ENCODE peak calls at places on chromosomes 13 and 19, in four cellular contexts. One of them, this sample, is unnamed.

GRCh38 chr19:15195381-15195964 is 5.3 kb downstream of the NOTCH3 start:
- DNase-seq in IMR-90: peak; percentile 61
- DNase-seq in left lung: peak; percentile 78
- DNase-seq in Peyer's patch: no peak
- DNase-seq in this sample: peak; percentile 69

GRCh38 chr19:28908941-28909340 is 304.0 kb downstream of the UQCRFS1 start:
- DNase-seq in left lung: no peak
- DNase-seq in Peyer's patch: no peak
- DNase-seq in IMR-90: no peak
- DNase-seq in this sample: no peak

GRCh38 chr19:58196911-58197616 is 14.2 kb downstream of the ZNF274 start:
- DNase-seq in left lung: no peak
- DNase-seq in IMR-90: peak; percentile 13
- DNase-seq in Peyer's patch: no peak
- DNase-seq in this sample: no peak

GRCh38 chr13:39273953-39274352 is 235.7 kb downstream of the NHLRC3 start:
- DNase-seq in Peyer's patch: no peak
- DNase-seq in IMR-90: no peak
- DNase-seq in left lung: no peak
- DNase-seq in this sample: no peak

GRCh38 chr13:91045351-91046034 is 302.0 kb upstream of the MIR17HG start:
- DNase-seq in IMR-90: no peak
- DNase-seq in left lung: no peak
- DNase-seq in Peyer's patch: no peak
- DNase-seq in this sample: no peak

GRCh38 chr13:53191091-53191490 is 162.5 kb downstream of the OLFM4 start:
- DNase-seq in left lung: no peak
- DNase-seq in Peyer's patch: no peak
- DNase-seq in IMR-90: peak; percentile 11
- DNase-seq in this sample: no peak

GRCh38 chr13:31278874-31279273 is 79.1 kb downstream of the B3GLCT start:
- DNase-seq in IMR-90: no peak
- DNase-seq in Peyer's patch: no peak
- DNase-seq in left lung: no peak
- DNase-seq in this sample: no peak

GRCh38 chr19:1161716-1162115 is 12.4 kb downstream of the SBNO2 start:
- DNase-seq in IMR-90: peak; percentile 32
- DNase-seq in left lung: peak; percentile 77
- DNase-seq in Peyer's patch: no peak
- DNase-seq in this sample: no peak

GRCh38 chr19:56137405-56137804 is 3.7 kb upstream of the ZNF444 start:
- DNase-seq in Peyer's patch: no peak
- DNase-seq in left lung: peak; percentile 73
- DNase-seq in IMR-90: no peak
- DNase-seq in this sample: peak; percentile 85

GRCh38 chr19:18399008-18399407 is 1.6 kb upstream of the LRRC25 start:
- DNase-seq in IMR-90: peak; percentile 87
- DNase-seq in Peyer's patch: no peak
- DNase-seq in left lung: peak; percentile 74
- DNase-seq in this sample: no peak

GRCh38 chr19:44823373-44823698 is 14.4 kb downstream of the BCAM start:
- DNase-seq in Peyer's patch: no peak
- DNase-seq in left lung: no peak
- DNase-seq in IMR-90: no peak
- DNase-seq in this sample: no peak

GRCh38 chr13:37058801-37059135 is 720 bp downstream of the SUPT20H start:
- DNase-seq in IMR-90: no peak
- DNase-seq in left lung: no peak
- DNase-seq in Peyer's patch: peak; percentile 38
- DNase-seq in this sample: no peak

GRCh38 chr13:61466280-61466679 is 50.6 kb upstream of the PCDH20 start:
- DNase-seq in Peyer's patch: no peak
- DNase-seq in left lung: no peak
- DNase-seq in IMR-90: no peak
- DNase-seq in this sample: no peak

GRCh38 chr13:47650221-47650620 is 350.9 kb downstream of the SUCLA2 start:
- DNase-seq in Peyer's patch: no peak
- DNase-seq in left lung: no peak
- DNase-seq in IMR-90: no peak
- DNase-seq in this sample: no peak

GRCh38 chr19:13022859-13023636 is 27.8 kb downstream of the NFIX start:
- DNase-seq in left lung: peak; percentile 83
- DNase-seq in IMR-90: peak; percentile 95
- DNase-seq in Peyer's patch: peak; percentile 24
- DNase-seq in this sample: peak; percentile 91

GRCh38 chr19:46115396-46116109 is 8.9 kb downstream of the IGFL3 start:
- DNase-seq in Peyer's patch: no peak
- DNase-seq in IMR-90: peak; percentile 81
- DNase-seq in left lung: no peak
- DNase-seq in this sample: no peak

GRCh38 chr13:25973085-25973484 is 78.7 kb downstream of the SHISA2 start:
- DNase-seq in Peyer's patch: no peak
- DNase-seq in left lung: no peak
- DNase-seq in IMR-90: no peak
- DNase-seq in this sample: no peak

GRCh38 chr13:50693755-50694154 is 149.7 kb downstream of the DLEU7 start:
- DNase-seq in Peyer's patch: no peak
- DNase-seq in IMR-90: no peak
- DNase-seq in left lung: no peak
- DNase-seq in this sample: no peak

GRCh38 chr19:5536337-5536894 is 31.3 kb downstream of the TINCR start:
- DNase-seq in left lung: peak; percentile 43
- DNase-seq in IMR-90: peak; percentile 33
- DNase-seq in Peyer's patch: no peak
- DNase-seq in this sample: no peak

GRCh38 chr19:4811328-4812131 is 20.0 kb downstream of the TICAM1 start:
- DNase-seq in left lung: peak; percentile 83
- DNase-seq in Peyer's patch: peak; percentile 87
- DNase-seq in IMR-90: peak; percentile 45
- DNase-seq in this sample: peak; percentile 65

GRCh38 chr13:47211106-47211505 is 314.3 kb upstream of the HTR2A start:
- DNase-seq in Peyer's patch: no peak
- DNase-seq in left lung: no peak
- DNase-seq in IMR-90: peak; percentile 40
- DNase-seq in this sample: no peak

GRCh38 chr19:8320564-8321066 is 560 bp downstream of the NDUFA7 start:
- DNase-seq in Peyer's patch: no peak
- DNase-seq in left lung: no peak
- DNase-seq in IMR-90: no peak
- DNase-seq in this sample: no peak

GRCh38 chr13:27533155-27533643 is 82.8 kb upstream of the MTIF3 start:
- DNase-seq in left lung: peak; percentile 87
- DNase-seq in Peyer's patch: peak; percentile 49
- DNase-seq in IMR-90: peak; percentile 59
- DNase-seq in this sample: peak; percentile 52

DNA sequence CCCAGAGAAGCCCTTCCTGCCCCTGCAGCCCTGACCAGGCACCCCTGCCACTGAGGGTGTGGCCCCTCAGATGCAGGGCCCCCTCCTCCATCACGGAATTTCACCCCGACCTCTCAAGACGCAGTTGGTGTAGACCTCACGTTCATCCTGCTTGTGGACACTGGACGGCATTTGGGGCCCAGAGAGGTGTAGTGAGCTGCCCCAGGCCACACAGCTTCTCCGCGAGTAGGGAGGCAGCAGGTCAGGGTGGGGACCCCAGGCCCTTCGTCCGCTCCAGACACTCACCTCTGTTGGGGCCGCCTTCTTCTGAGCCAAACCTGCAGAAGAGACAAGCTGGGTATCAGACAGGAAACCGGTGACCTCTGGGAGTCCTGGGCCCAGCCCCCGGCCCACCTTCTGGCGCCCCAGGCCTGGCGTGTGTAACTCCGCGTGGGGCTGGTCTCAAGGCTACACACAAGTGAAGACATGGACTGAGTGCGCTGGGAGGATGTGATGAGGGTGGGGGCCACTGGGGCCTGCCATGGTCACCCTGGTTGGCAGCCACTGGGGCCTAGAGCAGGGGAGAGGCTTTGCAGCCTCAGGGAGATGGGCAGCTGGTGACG is 33.1 kb downstream of the PIP5K1C start:
- DNase-seq in Peyer's patch: no peak
- DNase-seq in left lung: no peak
- DNase-seq in IMR-90: no peak
- DNase-seq in this sample: no peak
- H3K4me1 ChIP-seq in Peyer's patch: peaks cover 15% of the 10 kb centered on the region
- H3K4me1 ChIP-seq in left lung: peaks cover 13% of the 10 kb centered on the region
- H3K4me1 ChIP-seq in IMR-90: peaks cover 18% of the 10 kb centered on the region
- H3K4me1 ChIP-seq in this sample: peaks cover 6% of the 10 kb centered on the region

GRCh38 chr13:66716502-66716901 is 513.6 kb downstream of the PCDH9 start:
- DNase-seq in left lung: no peak
- DNase-seq in IMR-90: no peak
- DNase-seq in Peyer's patch: no peak
- DNase-seq in this sample: no peak

DNA sequence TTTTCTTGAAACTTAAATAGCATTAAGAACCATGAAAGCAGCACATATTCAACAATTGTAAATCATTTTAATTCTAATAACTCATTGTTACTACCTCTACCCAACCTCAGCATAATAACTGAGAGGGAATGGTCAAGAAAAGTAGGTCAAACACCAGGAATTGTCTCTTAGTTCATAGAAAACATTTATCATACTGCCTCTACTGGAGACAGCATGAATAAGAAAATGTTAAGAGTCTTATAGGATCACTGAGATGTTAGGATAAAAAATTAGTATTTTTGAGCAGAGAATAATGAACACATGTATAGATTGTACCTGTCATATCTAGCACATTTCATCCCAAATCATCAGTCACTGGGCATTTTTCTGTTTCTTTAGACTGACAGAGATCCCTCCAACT is 515.3 kb downstream of the PCDH9 start:
- DNase-seq in left lung: no peak
- DNase-seq in IMR-90: no peak
- DNase-seq in Peyer's patch: no peak
- DNase-seq in this sample: no peak
- TF ChIP-seq CTCF in left lung: no peak
- TF ChIP-seq CTCF in IMR-90: no peak
- TF ChIP-seq CTCF in Peyer's patch: no peak
- TF ChIP-seq CTCF in this sample: no peak

DNA sequence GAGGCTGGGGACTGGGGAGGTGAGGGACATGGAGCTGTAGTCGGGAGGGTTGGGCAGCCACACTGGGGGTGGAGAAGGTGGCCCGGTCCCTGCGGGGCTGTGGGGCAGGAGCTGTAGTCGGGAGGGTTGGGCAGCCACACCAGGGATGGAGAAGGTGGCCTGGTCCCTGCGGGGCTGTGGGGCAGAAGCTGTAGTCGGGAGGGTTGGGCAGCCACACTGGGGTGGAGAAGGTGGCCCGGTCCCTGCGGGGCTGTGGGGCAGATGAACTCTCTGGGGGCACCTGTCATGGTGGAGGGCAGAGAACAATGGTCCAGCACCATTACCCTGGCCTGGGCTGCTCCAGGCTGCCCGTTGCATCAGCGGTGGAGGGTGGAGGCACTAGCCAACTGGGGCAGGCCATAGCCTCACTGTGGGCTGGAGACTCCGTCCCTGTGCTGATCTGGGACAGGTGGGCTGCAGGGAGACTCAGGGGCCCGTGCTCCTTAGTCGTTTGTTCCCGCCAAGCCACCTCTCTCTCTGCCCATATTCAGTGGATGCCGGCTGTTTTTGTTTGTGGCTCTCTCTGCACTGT is 51.4 kb downstream of the ATP11A start:
- DNase-seq in IMR-90: no peak
- DNase-seq in left lung: no peak
- DNase-seq in Peyer's patch: no peak
- DNase-seq in this sample: no peak
- H3K4me3 ChIP-seq in IMR-90: no peak overlapping the region
- H3K4me3 ChIP-seq in left lung: no peak overlapping the region
- H3K4me3 ChIP-seq in Peyer's patch: no peak overlapping the region
- H3K4me3 ChIP-seq in this sample: no peak overlapping the region

GRCh38 chr13:79480954-79481684 is at the start of gene NDFIP2:
- DNase-seq in Peyer's patch: peak; percentile 58
- DNase-seq in left lung: peak; percentile 86
- DNase-seq in IMR-90: peak; percentile 80
- DNase-seq in this sample: peak; percentile 78
- H3K4me1 ChIP-seq in Peyer's patch: peaks cover 5% of the 10 kb centered on the region
- H3K4me1 ChIP-seq in left lung: no peaks in the 10 kb centered on the region
- H3K4me1 ChIP-seq in IMR-90: no peaks in the 10 kb centered on the region
- H3K4me1 ChIP-seq in this sample: peaks cover 5% of the 10 kb centered on the region